ENCODE peak calls at places on chromosomes 4 and X, in eight cellular contexts. D is stomach; E is CD4-positive, alpha-beta T cell; V is Right ventricle myocardium inferior; S is activated CD8-positive, alpha-beta memory T cell treated with anti-CD3 and anti-CD28 coated beads, Interleukin-2, amount 50 U/mL, for 48 hours; C is CD4-positive, alpha-beta memory T cell; N is nephron progenitor cell; U is germinal center. X is an unnamed sample.

GRCh38 chr4:143616771-143617170 is 83.7 kb downstream of the FREM3 start:
- DNase-seq in D (no peak), E (no peak), V (no peak), S (no peak), C (no peak), N (no peak), U (no peak), X (peak; percentile 88)

GRCh38 chrX:111881715-111882114 is 5.7 kb downstream of the TRPC5OS start:
- DNase-seq in D (no peak), E (no peak), V (no peak), S (no peak), C (no peak), N (no peak), U (no peak), X (no peak)

GRCh38 chr4:66769436-66769835 is 775.9 kb downstream of the CENPC start:
- DNase-seq in D (no peak), E (no peak), V (no peak), S (no peak), C (no peak), N (no peak), U (no peak), X (peak; percentile 1)

GRCh38 chr4:77095101-77095826 is 19.5 kb upstream of the CCNI start:
- DNase-seq in D (peak; percentile 84), E (peak; percentile 57), V (peak; percentile 88), S (peak; percentile 76), C (peak; percentile 58), N (peak; percentile 70), U (peak; percentile 67), X (peak; percentile 31)

GRCh38 chr4:78660559-78660958 is 109.0 kb downstream of the ANXA3 start:
- DNase-seq in D (no peak), E (no peak), V (no peak), S (no peak), C (no peak), N (no peak), U (no peak), X (no peak)

GRCh38 chr4:105145913-105146285 is 777 bp upstream of the TET2 start:
- DNase-seq in D (no peak), E (no peak), V (peak; percentile 69), S (peak; percentile 75), C (no peak), N (no peak), U (no peak), X (no peak)

GRCh38 chr4:32775049-32775448 is 2054.9 kb downstream of the PCDH7 start:
- DNase-seq in D (no peak), E (no peak), V (no peak), S (no peak), C (no peak), N (no peak), U (no peak), X (peak; percentile 19)

GRCh38 chr4:137640156-137640837 is 108.0 kb upstream of the PCDH18 start:
- DNase-seq in D (no peak), E (no peak), V (no peak), S (no peak), C (no peak), N (no peak), U (no peak), X (no peak)

GRCh38 chrX:152907084-152907651 is 9.3 kb downstream of the ZNF185 start:
- DNase-seq in D (no peak), E (no peak), V (no peak), S (no peak), C (no peak), N (peak; percentile 52), U (no peak), X (no peak)

GRCh38 chr4:140637836-140638235 is 69.1 kb upstream of the UCP1 start:
- DNase-seq in D (no peak), E (no peak), V (no peak), S (no peak), C (no peak), N (no peak), U (peak; percentile 57), X (no peak)

GRCh38 chr4:8706221-8707044 is 113.9 kb downstream of the CPZ start:
- DNase-seq in D (no peak), E (no peak), V (peak; percentile 27), S (peak; percentile 26), C (no peak), N (no peak), U (no peak), X (no peak)

GRCh38 chr4:98300706-98301105 is 39.5 kb downstream of the RAP1GDS1 start:
- DNase-seq in D (no peak), E (no peak), V (no peak), S (no peak), C (no peak), N (no peak), U (no peak), X (no peak)

GRCh38 chr4:94304365-94304971 is 38.2 kb downstream of the HPGDS start:
- DNase-seq in D (no peak), E (no peak), V (no peak), S (no peak), C (peak; percentile 22), N (peak; percentile 5), U (peak; percentile 14), X (peak; percentile 6)

GRCh38 chr4:28744066-28744465 is 1883.4 kb downstream of the STIM2 start:
- DNase-seq in D (no peak), E (no peak), V (no peak), S (no peak), C (no peak), N (no peak), U (no peak), X (no peak)

GRCh38 chr4:172657112-172657511 is 511.5 kb upstream of the GALNT7 start:
- DNase-seq in D (no peak), E (no peak), V (no peak), S (no peak), C (no peak), N (no peak), U (no peak), X (no peak)

GRCh38 chrX:6891404-6891803 is 256.1 kb upstream of the STS start:
- DNase-seq in D (no peak), E (no peak), V (no peak), S (no peak), C (no peak), N (no peak), U (no peak), X (no peak)

GRCh38 chrX:13763489-13763888 is 28.9 kb downstream of the OFD1 start:
- DNase-seq in D (peak; percentile 52), E (no peak), V (no peak), S (no peak), C (no peak), N (no peak), U (no peak), X (no peak)

GRCh38 chr4:15197005-15197404 is 194.7 kb downstream of the CPEB2 start:
- DNase-seq in D (no peak), E (no peak), V (no peak), S (no peak), C (no peak), N (peak; percentile 12), U (no peak), X (no peak)